ENCODE peak calls at places on chromosomes 3 and 15, in eight cellular contexts. T is lower lobe of right lung, N is PC-9, O is GM10248, Q is fibroblast of pulmonary artery, Z is heart left ventricle, G is lower leg skin, P is tibial artery. E is an unnamed sample.
A peak's percentile ranks its signal among the peaks of the same experiment; 100 is the strongest.

GRCh38 chr3:69914395-69914794 is 85.1 kb upstream of the SAMMSON start:
- DNase-seq in Z (no peak), Q (no peak), P (no peak), G (no peak), N (peak; percentile 38), T (no peak), O (no peak), E (no peak)

GRCh38 chr3:118540826-118541225 is 493.8 kb downstream of the IGSF11 start:
- DNase-seq in G (no peak), Q (no peak), N (no peak), Z (no peak), O (no peak), T (no peak), P (no peak), E (no peak)

GRCh38 chr3:115800489-115801080 is 177.3 kb downstream of the GAP43 start:
- DNase-seq in G (no peak), N (peak; percentile 86), Z (no peak), Q (peak; percentile 59), O (no peak), P (no peak), T (no peak), E (no peak)

GRCh38 chr3:11509175-11510000 is 134.3 kb downstream of the VGLL4 start:
- DNase-seq in N (no peak), T (peak; percentile 67), Z (peak; percentile 81), P (peak; percentile 93), G (peak; percentile 55), O (no peak), Q (peak; percentile 90), E (peak; percentile 76)

GRCh38 chr15:36960947-36961227 is 139.5 kb downstream of the MEIS2 start:
- DNase-seq in T (no peak), Z (no peak), O (no peak), N (no peak), P (no peak), G (no peak), Q (no peak), E (no peak)

GRCh38 chr3:83514130-83514914 is 1444.5 kb upstream of the CADM2 start:
- DNase-seq in N (peak; percentile 36), P (no peak), O (no peak), T (no peak), G (no peak), Z (no peak), Q (no peak), E (no peak)

GRCh38 chr3:12764171-12764776 is 5.2 kb upstream of the TMEM40 start:
- DNase-seq in G (no peak), Q (no peak), T (no peak), P (no peak), O (no peak), Z (no peak), N (no peak), E (no peak)

GRCh38 chr3:58529516-58530353 is 7.3 kb downstream of the ACOX2 start:
- DNase-seq in N (no peak), T (no peak), Z (no peak), Q (peak; percentile 45), O (peak; percentile 34), G (no peak), P (no peak), E (peak; percentile 43)

GRCh38 chr3:151795276-151795675 is 18.6 kb upstream of the AADAC start:
- DNase-seq in P (no peak), T (no peak), Q (peak; percentile 76), G (no peak), N (no peak), O (no peak), Z (no peak), E (no peak)

GRCh38 chr15:75309711-75310110 is 26.2 kb upstream of the COMMD4 start:
- DNase-seq in G (no peak), P (no peak), N (no peak), Z (no peak), T (no peak), Q (peak; percentile 20), O (no peak), E (no peak)

GRCh38 chr3:126450219-126450618 is 25.5 kb downstream of the ZXDC start:
- DNase-seq in G (no peak), O (no peak), N (no peak), Z (no peak), P (no peak), Q (no peak), T (no peak), E (no peak)

GRCh38 chr3:133663569-133664313 is 2.0 kb upstream of the TOPBP1 start:
- DNase-seq in T (no peak), P (no peak), G (no peak), N (peak; percentile 49), Q (peak; percentile 58), O (peak; percentile 74), Z (no peak), E (no peak)

GRCh38 chr3:123723527-123724168 is 138.8 kb upstream of the HACD2 start:
- DNase-seq in T (no peak), Q (peak; percentile 90), O (peak; percentile 78), G (peak; percentile 50), P (peak; percentile 81), N (peak; percentile 46), Z (no peak), E (peak; percentile 65)

GRCh38 chr3:100993309-100993708 is at the start of gene ABI3BP:
- DNase-seq in T (peak; percentile 65), G (peak; percentile 63), N (no peak), Z (peak; percentile 78), Q (peak; percentile 86), O (no peak), P (peak; percentile 91), E (peak; percentile 56)

GRCh38 chr15:32029862-32030781 is at the start of gene CHRNA7:
- DNase-seq in O (peak; percentile 52), P (no peak), G (no peak), N (no peak), Q (peak; percentile 6), T (peak; percentile 70), Z (peak; percentile 71), E (peak; percentile 75)
- TF ChIP-seq CTCF in O (no peak), P (no peak), G (no peak), N (no peak), Q (peak; percentile 2), T (peak; percentile 25), Z (no peak), E (peak; percentile 27)

GRCh38 chr3:63847718-63848450 is 15.7 kb downstream of the THOC7 start:
- DNase-seq in Z (no peak), T (no peak), O (no peak), P (no peak), N (peak; percentile 60), G (no peak), Q (no peak), E (no peak)

GRCh38 chr3:63851287-63851686 is 12.3 kb downstream of the THOC7 start:
- DNase-seq in T (no peak), Q (no peak), N (no peak), Z (no peak), G (no peak), O (no peak), P (no peak), E (no peak)

GRCh38 chr3:63853106-63853505 is 10.5 kb downstream of the THOC7 start:
- DNase-seq in N (no peak), T (no peak), Q (no peak), Z (no peak), P (no peak), G (no peak), O (no peak), E (no peak)

GRCh38 chr3:63845215-63845614 is 18.4 kb downstream of the THOC7 start:
- DNase-seq in T (no peak), O (no peak), Z (no peak), G (no peak), P (no peak), Q (peak; percentile 5), N (no peak), E (no peak)

DNA sequence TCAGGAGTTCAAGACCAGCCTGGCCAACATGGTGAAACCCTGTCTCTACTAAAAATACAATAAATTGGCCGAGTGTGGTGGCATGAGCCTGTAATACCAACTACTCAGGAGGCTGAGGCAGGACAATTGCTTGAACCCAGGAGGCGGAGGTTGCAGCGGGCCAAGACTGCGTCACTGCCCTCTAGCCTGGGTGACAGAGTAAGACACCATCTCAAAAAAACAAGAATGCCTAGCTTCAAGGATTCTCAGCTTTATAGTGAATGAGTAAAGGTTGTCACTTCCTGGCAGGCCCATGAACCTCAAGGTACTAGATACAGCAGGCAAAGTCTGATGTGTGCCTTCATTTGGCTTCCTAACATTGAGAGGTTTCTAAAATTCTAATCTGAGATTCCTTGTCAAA is 14.4 kb downstream of the THOC7 start:
- DNase-seq in O (no peak), G (no peak), P (no peak), N (no peak), Z (no peak), T (no peak), Q (no peak), E (no peak)
- TF ChIP-seq CTCF in O (no peak), G (no peak), P (no peak), N (no peak), Z (no peak), T (no peak), Q (no peak), E (no peak)

GRCh38 chr3:64539451-64540196 is 148.2 kb downstream of the ADAMTS9 start:
- DNase-seq in Z (no peak), N (no peak), G (peak; percentile 50), Q (peak; percentile 64), O (no peak), P (no peak), T (no peak), E (no peak)

GRCh38 chr3:64530434-64531049 is 157.3 kb downstream of the ADAMTS9 start:
- DNase-seq in O (peak; percentile 28), T (no peak), N (peak; percentile 47), Z (no peak), G (peak; percentile 77), Q (peak; percentile 68), P (peak; percentile 77), E (peak; percentile 82)

DNA sequence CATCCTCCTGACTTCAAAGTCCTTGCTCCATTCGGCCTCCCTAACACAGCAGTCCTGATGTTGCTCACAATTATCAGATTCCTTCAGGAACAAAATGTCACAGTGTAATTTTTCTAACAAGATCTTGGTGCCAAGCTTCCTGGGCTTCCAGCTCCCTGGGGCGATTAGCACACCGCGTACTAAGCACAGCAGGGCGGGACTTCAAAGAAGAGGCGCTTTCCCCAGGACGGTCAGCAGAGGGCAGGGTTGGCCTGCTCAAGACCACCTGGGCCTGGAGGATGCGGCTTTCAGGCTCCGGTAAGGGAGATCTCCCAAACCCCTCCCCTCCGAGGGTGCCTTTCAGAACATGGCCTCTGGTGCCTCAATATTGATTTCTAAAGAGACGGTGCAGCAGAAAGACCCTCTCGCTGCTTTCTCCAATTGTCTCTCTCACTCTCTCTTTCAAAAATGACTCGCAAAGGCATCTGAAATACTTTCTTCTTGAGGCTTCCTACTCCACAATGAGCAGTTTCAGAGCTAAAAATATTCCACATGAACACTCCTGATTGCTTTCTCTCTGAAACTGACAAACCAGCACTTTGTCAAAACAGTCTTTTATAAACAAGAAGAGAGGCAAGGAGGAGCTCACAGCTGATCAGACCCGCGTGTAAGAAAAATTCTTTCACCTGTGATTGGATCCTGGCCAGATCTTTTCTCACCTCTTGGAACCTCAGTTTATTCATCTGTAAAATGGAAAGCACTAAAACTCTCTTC is 154.1 kb downstream of the ADAMTS9 start:
- DNase-seq in Q (peak; percentile 93), N (peak; percentile 57), P (peak; percentile 96), O (peak; percentile 62), Z (peak; percentile 87), G (peak; percentile 85), T (peak; percentile 83), E (peak; percentile 75)
- TF ChIP-seq CTCF in Q (peak; percentile 87), N (peak; percentile 77), P (peak; percentile 92), O (peak; percentile 85), Z (peak; percentile 90), G (no peak), T (peak; percentile 82), E (peak; percentile 66)

DNA sequence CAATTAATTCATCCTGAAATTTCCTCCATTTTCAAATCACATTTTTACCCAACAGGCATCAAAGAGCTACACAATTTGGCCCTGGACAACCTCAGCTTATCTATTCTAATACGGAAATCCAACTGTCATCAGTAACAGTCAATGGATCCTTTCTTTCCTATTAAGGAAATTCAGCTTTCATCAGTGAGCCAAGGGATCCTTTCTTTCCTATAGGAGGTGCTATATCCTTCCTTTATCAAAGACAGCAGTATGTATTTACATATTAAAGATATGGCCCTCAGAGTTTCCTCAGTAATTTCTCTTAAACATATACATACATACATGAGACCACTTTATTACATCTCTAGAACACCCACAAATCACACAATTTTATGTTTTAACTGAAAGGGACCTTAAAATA is 10.1 kb downstream of the DHX36 start:
- DNase-seq in N (no peak), T (no peak), O (no peak), P (no peak), G (no peak), Q (no peak), Z (no peak), E (no peak)
- TF ChIP-seq CTCF in N (peak; percentile 33), T (no peak), O (no peak), P (no peak), G (no peak), Q (no peak), Z (no peak), E (no peak)